ENCODE peak calls at places on chromosomes 16 and 17, in seven cellular contexts. One of them, this sample, is unnamed.

GRCh38 chr17:7405882-7406825 is 1.5 kb upstream of the NLGN2 start:
- DNase-seq in heart right ventricle: no peak
- DNase-seq in dorsolateral prefrontal cortex: no peak
- DNase-seq in A549: no peak
- DNase-seq in uterus: no peak
- DNase-seq in thyroid gland: no peak
- DNase-seq in fibroblast of lung: no peak
- DNase-seq in this sample: no peak

GRCh38 chr16:70656065-70656711 is 9.8 kb downstream of the IL34 start:
- DNase-seq in heart right ventricle: no peak
- DNase-seq in dorsolateral prefrontal cortex: no peak
- DNase-seq in A549: no peak
- DNase-seq in uterus: no peak
- DNase-seq in thyroid gland: no peak
- DNase-seq in fibroblast of lung: no peak
- DNase-seq in this sample: no peak

GRCh38 chr16:73095885-73096341 is 48.0 kb upstream of the ZFHX3 start:
- DNase-seq in heart right ventricle: no peak
- DNase-seq in dorsolateral prefrontal cortex: no peak
- DNase-seq in A549: no peak
- DNase-seq in uterus: no peak
- DNase-seq in thyroid gland: peak
- DNase-seq in fibroblast of lung: no peak
- DNase-seq in this sample: no peak

GRCh38 chr17:79330696-79331095 is 256.1 kb downstream of the ENGASE start:
- DNase-seq in heart right ventricle: no peak
- DNase-seq in dorsolateral prefrontal cortex: no peak
- DNase-seq in A549: no peak
- DNase-seq in uterus: no peak
- DNase-seq in thyroid gland: no peak
- DNase-seq in fibroblast of lung: no peak
- DNase-seq in this sample: no peak

GRCh38 chr16:49788936-49789335 is 67.0 kb downstream of the ZNF423 start:
- DNase-seq in heart right ventricle: no peak
- DNase-seq in dorsolateral prefrontal cortex: no peak
- DNase-seq in A549: no peak
- DNase-seq in uterus: peak
- DNase-seq in thyroid gland: no peak
- DNase-seq in fibroblast of lung: no peak
- DNase-seq in this sample: peak

GRCh38 chr16:1553976-1554825 is 20.7 kb downstream of the TMEM204 start:
- DNase-seq in heart right ventricle: no peak
- DNase-seq in dorsolateral prefrontal cortex: no peak
- DNase-seq in A549: no peak
- DNase-seq in uterus: peak
- DNase-seq in thyroid gland: no peak
- DNase-seq in fibroblast of lung: no peak
- DNase-seq in this sample: no peak

GRCh38 chr17:44878627-44879221 is 20.5 kb downstream of the EFTUD2 start:
- DNase-seq in heart right ventricle: no peak
- DNase-seq in dorsolateral prefrontal cortex: no peak
- DNase-seq in A549: peak
- DNase-seq in uterus: no peak
- DNase-seq in thyroid gland: peak
- DNase-seq in fibroblast of lung: peak
- DNase-seq in this sample: peak

GRCh38 chr16:12062343-12063003 is 85.9 kb downstream of the SNX29 start:
- DNase-seq in heart right ventricle: peak
- DNase-seq in dorsolateral prefrontal cortex: no peak
- DNase-seq in A549: no peak
- DNase-seq in uterus: peak
- DNase-seq in thyroid gland: peak
- DNase-seq in fibroblast of lung: peak
- DNase-seq in this sample: peak

GRCh38 chr16:67407176-67407787 is 9.0 kb downstream of the ZDHHC1 start:
- DNase-seq in heart right ventricle: no peak
- DNase-seq in dorsolateral prefrontal cortex: no peak
- DNase-seq in A549: no peak
- DNase-seq in uterus: no peak
- DNase-seq in thyroid gland: no peak
- DNase-seq in fibroblast of lung: no peak
- DNase-seq in this sample: peak

GRCh38 chr16:25812215-25812614 is 120.5 kb downstream of the HS3ST4 start:
- DNase-seq in heart right ventricle: no peak
- DNase-seq in dorsolateral prefrontal cortex: no peak
- DNase-seq in A549: no peak
- DNase-seq in uterus: no peak
- DNase-seq in thyroid gland: no peak
- DNase-seq in fibroblast of lung: no peak
- DNase-seq in this sample: no peak

GRCh38 chr17:6532441-6532885 is 23.9 kb downstream of the PITPNM3 start:
- DNase-seq in heart right ventricle: no peak
- DNase-seq in dorsolateral prefrontal cortex: no peak
- DNase-seq in A549: no peak
- DNase-seq in uterus: no peak
- DNase-seq in thyroid gland: no peak
- DNase-seq in fibroblast of lung: no peak
- DNase-seq in this sample: no peak

GRCh38 chr16:58127033-58127556 is 2.1 kb downstream of the CFAP20 start:
- DNase-seq in heart right ventricle: no peak
- DNase-seq in dorsolateral prefrontal cortex: no peak
- DNase-seq in A549: no peak
- DNase-seq in uterus: no peak
- DNase-seq in thyroid gland: no peak
- DNase-seq in fibroblast of lung: peak
- DNase-seq in this sample: peak

GRCh38 chr17:44786551-44787081 is 27.8 kb downstream of the ADAM11 start:
- DNase-seq in heart right ventricle: peak
- DNase-seq in dorsolateral prefrontal cortex: peak
- DNase-seq in A549: no peak
- DNase-seq in uterus: no peak
- DNase-seq in thyroid gland: peak
- DNase-seq in fibroblast of lung: no peak
- DNase-seq in this sample: no peak

GRCh38 chr16:2719328-2720062 is 529 bp downstream of the PRSS27 start:
- DNase-seq in heart right ventricle: no peak
- DNase-seq in dorsolateral prefrontal cortex: no peak
- DNase-seq in A549: no peak
- DNase-seq in uterus: no peak
- DNase-seq in thyroid gland: no peak
- DNase-seq in fibroblast of lung: no peak
- DNase-seq in this sample: no peak

GRCh38 chr17:2990396-2990795 is 73.0 kb downstream of the OR1D5 start:
- DNase-seq in heart right ventricle: no peak
- DNase-seq in dorsolateral prefrontal cortex: no peak
- DNase-seq in A549: no peak
- DNase-seq in uterus: no peak
- DNase-seq in thyroid gland: no peak
- DNase-seq in fibroblast of lung: no peak
- DNase-seq in this sample: no peak

GRCh38 chr16:87425941-87426340 is 33.8 kb downstream of the MAP1LC3B start:
- DNase-seq in heart right ventricle: no peak
- DNase-seq in dorsolateral prefrontal cortex: no peak
- DNase-seq in A549: no peak
- DNase-seq in uterus: no peak
- DNase-seq in thyroid gland: no peak
- DNase-seq in fibroblast of lung: no peak
- DNase-seq in this sample: no peak

GRCh38 chr17:9021985-9022552 is 759 bp downstream of the NTN1 start:
- DNase-seq in heart right ventricle: peak
- DNase-seq in dorsolateral prefrontal cortex: no peak
- DNase-seq in A549: no peak
- DNase-seq in uterus: peak
- DNase-seq in thyroid gland: no peak
- DNase-seq in fibroblast of lung: peak
- DNase-seq in this sample: peak

GRCh38 chr16:56314244-56314850 is 111.0 kb downstream of the AMFR start:
- DNase-seq in heart right ventricle: no peak
- DNase-seq in dorsolateral prefrontal cortex: no peak
- DNase-seq in A549: no peak
- DNase-seq in uterus: no peak
- DNase-seq in thyroid gland: no peak
- DNase-seq in fibroblast of lung: no peak
- DNase-seq in this sample: no peak

GRCh38 chr16:68866933-68867332 is 23.6 kb downstream of the TANGO6 start:
- DNase-seq in heart right ventricle: no peak
- DNase-seq in dorsolateral prefrontal cortex: no peak
- DNase-seq in A549: no peak
- DNase-seq in uterus: no peak
- DNase-seq in thyroid gland: no peak
- DNase-seq in fibroblast of lung: no peak
- DNase-seq in this sample: no peak

GRCh38 chr16:82507271-82507670 is 119.5 kb upstream of the CDH13 start:
- DNase-seq in heart right ventricle: no peak
- DNase-seq in dorsolateral prefrontal cortex: no peak
- DNase-seq in A549: no peak
- DNase-seq in uterus: no peak
- DNase-seq in thyroid gland: no peak
- DNase-seq in fibroblast of lung: no peak
- DNase-seq in this sample: no peak

GRCh38 chr17:60730273-60730672 is 52.6 kb downstream of the BCAS3 start:
- DNase-seq in heart right ventricle: no peak
- DNase-seq in dorsolateral prefrontal cortex: no peak
- DNase-seq in A549: no peak
- DNase-seq in uterus: no peak
- DNase-seq in thyroid gland: no peak
- DNase-seq in fibroblast of lung: no peak
- DNase-seq in this sample: no peak

GRCh38 chr17:60729854-60730253 is 52.2 kb downstream of the BCAS3 start:
- DNase-seq in heart right ventricle: no peak
- DNase-seq in dorsolateral prefrontal cortex: no peak
- DNase-seq in A549: no peak
- DNase-seq in uterus: no peak
- DNase-seq in thyroid gland: no peak
- DNase-seq in fibroblast of lung: peak
- DNase-seq in this sample: no peak

GRCh38 chr17:60720763-60721531 is 43.3 kb downstream of the BCAS3 start:
- DNase-seq in heart right ventricle: no peak
- DNase-seq in dorsolateral prefrontal cortex: no peak
- DNase-seq in A549: peak
- DNase-seq in uterus: no peak
- DNase-seq in thyroid gland: peak
- DNase-seq in fibroblast of lung: peak
- DNase-seq in this sample: peak

DNA sequence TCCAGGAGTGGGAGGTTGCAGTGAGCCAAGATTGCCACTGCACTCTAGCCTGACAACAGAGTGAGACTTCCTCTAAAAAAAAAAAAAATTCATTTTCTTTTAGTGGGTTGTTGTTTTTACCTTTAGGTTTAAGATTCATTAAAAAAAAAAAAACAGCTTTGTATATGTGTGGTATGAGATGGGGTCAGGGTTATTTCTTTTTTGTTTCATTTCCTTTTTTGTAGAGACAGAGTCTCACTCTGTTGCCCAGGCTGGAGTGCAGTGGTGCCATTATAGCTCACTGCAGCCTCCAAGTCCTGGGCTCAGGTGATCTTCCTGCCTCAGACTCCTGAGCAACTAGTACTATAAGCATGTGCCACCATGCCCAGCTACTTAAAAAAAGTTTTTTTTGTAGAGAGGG is 47.0 kb downstream of the BCAS3 start:
- DNase-seq in heart right ventricle: no peak
- DNase-seq in dorsolateral prefrontal cortex: no peak
- DNase-seq in A549: no peak
- DNase-seq in uterus: no peak
- DNase-seq in thyroid gland: no peak
- DNase-seq in fibroblast of lung: no peak
- DNase-seq in this sample: no peak
- TF ChIP-seq CTCF in heart right ventricle: no peak
- TF ChIP-seq CTCF in dorsolateral prefrontal cortex: no peak
- TF ChIP-seq CTCF in A549: no peak
- TF ChIP-seq CTCF in uterus: no peak
- TF ChIP-seq CTCF in thyroid gland: no peak
- TF ChIP-seq CTCF in fibroblast of lung: no peak
- TF ChIP-seq CTCF in this sample: no peak

DNA sequence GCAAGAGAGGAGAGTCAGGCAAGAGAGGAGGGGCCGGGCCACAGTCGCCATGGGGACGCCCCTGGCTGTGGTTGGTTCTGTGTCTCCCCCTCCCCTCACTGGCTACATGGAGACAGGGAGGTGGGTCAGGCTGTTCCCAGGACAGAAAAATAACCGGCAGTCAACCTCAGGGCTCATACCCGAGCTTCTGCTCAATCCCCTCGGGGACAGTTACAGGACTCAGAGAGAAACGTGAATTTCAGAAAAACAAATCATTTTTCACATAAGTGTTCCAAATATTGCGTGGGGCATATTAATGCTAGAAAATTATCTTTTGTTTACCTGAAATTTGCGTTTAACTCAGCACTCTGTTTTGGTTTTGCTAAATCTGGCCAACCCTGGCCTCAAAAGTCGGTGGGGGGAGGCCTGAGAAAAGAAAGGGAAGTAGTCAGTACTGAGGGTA is 22.2 kb upstream of the CPSF4L start:
- DNase-seq in heart right ventricle: no peak
- DNase-seq in dorsolateral prefrontal cortex: no peak
- DNase-seq in A549: no peak
- DNase-seq in uterus: peak
- DNase-seq in thyroid gland: no peak
- DNase-seq in fibroblast of lung: no peak
- DNase-seq in this sample: no peak
- H3K4me3 ChIP-seq in heart right ventricle: no peak
- H3K4me3 ChIP-seq in dorsolateral prefrontal cortex: no peak
- H3K4me3 ChIP-seq in A549: no peak
- H3K4me3 ChIP-seq in uterus: no peak
- H3K4me3 ChIP-seq in thyroid gland: no peak
- H3K4me3 ChIP-seq in fibroblast of lung: no peak
- H3K4me3 ChIP-seq in this sample: no peak

GRCh38 chr16:29664133-29664912 is 1.3 kb downstream of the SPN start:
- DNase-seq in heart right ventricle: no peak
- DNase-seq in dorsolateral prefrontal cortex: no peak
- DNase-seq in A549: no peak
- DNase-seq in uterus: no peak
- DNase-seq in thyroid gland: no peak
- DNase-seq in fibroblast of lung: no peak
- DNase-seq in this sample: no peak
- TF ChIP-seq CTCF in heart right ventricle: no peak
- TF ChIP-seq CTCF in dorsolateral prefrontal cortex: no peak
- TF ChIP-seq CTCF in A549: no peak
- TF ChIP-seq CTCF in uterus: no peak
- TF ChIP-seq CTCF in thyroid gland: no peak
- TF ChIP-seq CTCF in fibroblast of lung: no peak
- TF ChIP-seq CTCF in this sample: no peak

GRCh38 chr17:39737761-39738567 is at the start of gene GRB7:
- DNase-seq in heart right ventricle: no peak
- DNase-seq in dorsolateral prefrontal cortex: no peak
- DNase-seq in A549: peak
- DNase-seq in uterus: peak
- DNase-seq in thyroid gland: peak
- DNase-seq in fibroblast of lung: no peak
- DNase-seq in this sample: no peak
- H3K4me3 ChIP-seq in heart right ventricle: no peak
- H3K4me3 ChIP-seq in dorsolateral prefrontal cortex: peak
- H3K4me3 ChIP-seq in A549: peak
- H3K4me3 ChIP-seq in uterus: peak
- H3K4me3 ChIP-seq in thyroid gland: peak
- H3K4me3 ChIP-seq in fibroblast of lung: no peak
- H3K4me3 ChIP-seq in this sample: no peak